ENCODE peak calls at places on chromosomes 11 and 22, in nine cellular contexts. One of them, this sample, is unnamed.

GRCh38 chr11:1230121-1230455 is 7.2 kb downstream of the MUC5B start:
- DNase-seq in NCI-H187 treated with DMSO at 0.1 percent for 48 hours: no peak
- DNase-seq in SK-MEL-5: no peak
- DNase-seq in activated CD4-positive, CD25-positive, alpha-beta regulatory T cell treated with anti-CD3 and anti-CD28 coated beads, Interleukin-2, amount 50 U/mL, for 72 hours: no peak
- DNase-seq in NCI-H460: no peak
- DNase-seq in heart right ventricle: no peak
- DNase-seq in progenitor cell of endocrine pancreas: no peak
- DNase-seq in stimulated activated CD8-positive, alpha-beta memory T cell treated with anti-CD3 and anti-CD28 coated beads, Interleukin-12 subunit alpha, Interleukin-12 subunit beta, amount 100 ng/mL, for 1 hour: no peak
- DNase-seq in mesendoderm: no peak
- DNase-seq in this sample: no peak

GRCh38 chr11:100964400-100964799 is 165.2 kb downstream of the PGR start:
- DNase-seq in NCI-H187 treated with DMSO at 0.1 percent for 48 hours: no peak
- DNase-seq in SK-MEL-5: no peak
- DNase-seq in activated CD4-positive, CD25-positive, alpha-beta regulatory T cell treated with anti-CD3 and anti-CD28 coated beads, Interleukin-2, amount 50 U/mL, for 72 hours: no peak
- DNase-seq in NCI-H460: no peak
- DNase-seq in heart right ventricle: no peak
- DNase-seq in progenitor cell of endocrine pancreas: no peak
- DNase-seq in stimulated activated CD8-positive, alpha-beta memory T cell treated with anti-CD3 and anti-CD28 coated beads, Interleukin-12 subunit alpha, Interleukin-12 subunit beta, amount 100 ng/mL, for 1 hour: no peak
- DNase-seq in mesendoderm: no peak
- DNase-seq in this sample: no peak

GRCh38 chr22:25745341-25746011 is 3.5 kb downstream of the MYO18B start:
- DNase-seq in NCI-H187 treated with DMSO at 0.1 percent for 48 hours: no peak
- DNase-seq in SK-MEL-5: no peak
- DNase-seq in activated CD4-positive, CD25-positive, alpha-beta regulatory T cell treated with anti-CD3 and anti-CD28 coated beads, Interleukin-2, amount 50 U/mL, for 72 hours: no peak
- DNase-seq in NCI-H460: no peak
- DNase-seq in heart right ventricle: no peak
- DNase-seq in progenitor cell of endocrine pancreas: no peak
- DNase-seq in stimulated activated CD8-positive, alpha-beta memory T cell treated with anti-CD3 and anti-CD28 coated beads, Interleukin-12 subunit alpha, Interleukin-12 subunit beta, amount 100 ng/mL, for 1 hour: no peak
- DNase-seq in mesendoderm: no peak
- DNase-seq in this sample: no peak

GRCh38 chr11:130359419-130359818 is 44.7 kb upstream of the ZBTB44 start:
- DNase-seq in NCI-H187 treated with DMSO at 0.1 percent for 48 hours: no peak
- DNase-seq in SK-MEL-5: no peak
- DNase-seq in activated CD4-positive, CD25-positive, alpha-beta regulatory T cell treated with anti-CD3 and anti-CD28 coated beads, Interleukin-2, amount 50 U/mL, for 72 hours: no peak
- DNase-seq in NCI-H460: no peak
- DNase-seq in heart right ventricle: no peak
- DNase-seq in progenitor cell of endocrine pancreas: no peak
- DNase-seq in stimulated activated CD8-positive, alpha-beta memory T cell treated with anti-CD3 and anti-CD28 coated beads, Interleukin-12 subunit alpha, Interleukin-12 subunit beta, amount 100 ng/mL, for 1 hour: no peak
- DNase-seq in mesendoderm: no peak
- DNase-seq in this sample: no peak

GRCh38 chr11:34599406-34599901 is 21.4 kb upstream of the EHF start:
- DNase-seq in NCI-H187 treated with DMSO at 0.1 percent for 48 hours: no peak
- DNase-seq in SK-MEL-5: peak
- DNase-seq in activated CD4-positive, CD25-positive, alpha-beta regulatory T cell treated with anti-CD3 and anti-CD28 coated beads, Interleukin-2, amount 50 U/mL, for 72 hours: no peak
- DNase-seq in NCI-H460: no peak
- DNase-seq in heart right ventricle: no peak
- DNase-seq in progenitor cell of endocrine pancreas: no peak
- DNase-seq in stimulated activated CD8-positive, alpha-beta memory T cell treated with anti-CD3 and anti-CD28 coated beads, Interleukin-12 subunit alpha, Interleukin-12 subunit beta, amount 100 ng/mL, for 1 hour: no peak
- DNase-seq in mesendoderm: no peak
- DNase-seq in this sample: no peak

GRCh38 chr11:132052904-132053303 is 682.5 kb downstream of the NTM start:
- DNase-seq in NCI-H187 treated with DMSO at 0.1 percent for 48 hours: no peak
- DNase-seq in SK-MEL-5: no peak
- DNase-seq in activated CD4-positive, CD25-positive, alpha-beta regulatory T cell treated with anti-CD3 and anti-CD28 coated beads, Interleukin-2, amount 50 U/mL, for 72 hours: no peak
- DNase-seq in NCI-H460: no peak
- DNase-seq in heart right ventricle: no peak
- DNase-seq in progenitor cell of endocrine pancreas: no peak
- DNase-seq in stimulated activated CD8-positive, alpha-beta memory T cell treated with anti-CD3 and anti-CD28 coated beads, Interleukin-12 subunit alpha, Interleukin-12 subunit beta, amount 100 ng/mL, for 1 hour: no peak
- DNase-seq in mesendoderm: no peak
- DNase-seq in this sample: no peak

GRCh38 chr11:28089378-28089777 is 18.6 kb downstream of the KIF18A start:
- DNase-seq in NCI-H187 treated with DMSO at 0.1 percent for 48 hours: no peak
- DNase-seq in SK-MEL-5: peak
- DNase-seq in activated CD4-positive, CD25-positive, alpha-beta regulatory T cell treated with anti-CD3 and anti-CD28 coated beads, Interleukin-2, amount 50 U/mL, for 72 hours: no peak
- DNase-seq in NCI-H460: no peak
- DNase-seq in heart right ventricle: no peak
- DNase-seq in progenitor cell of endocrine pancreas: no peak
- DNase-seq in stimulated activated CD8-positive, alpha-beta memory T cell treated with anti-CD3 and anti-CD28 coated beads, Interleukin-12 subunit alpha, Interleukin-12 subunit beta, amount 100 ng/mL, for 1 hour: no peak
- DNase-seq in mesendoderm: no peak
- DNase-seq in this sample: no peak

GRCh38 chr11:128892866-128893565 is 1.9 kb downstream of the KCNJ5 start:
- DNase-seq in NCI-H187 treated with DMSO at 0.1 percent for 48 hours: no peak
- DNase-seq in SK-MEL-5: no peak
- DNase-seq in activated CD4-positive, CD25-positive, alpha-beta regulatory T cell treated with anti-CD3 and anti-CD28 coated beads, Interleukin-2, amount 50 U/mL, for 72 hours: no peak
- DNase-seq in NCI-H460: no peak
- DNase-seq in heart right ventricle: no peak
- DNase-seq in progenitor cell of endocrine pancreas: no peak
- DNase-seq in stimulated activated CD8-positive, alpha-beta memory T cell treated with anti-CD3 and anti-CD28 coated beads, Interleukin-12 subunit alpha, Interleukin-12 subunit beta, amount 100 ng/mL, for 1 hour: no peak
- DNase-seq in mesendoderm: peak
- DNase-seq in this sample: no peak

GRCh38 chr11:59172345-59173079 is 580 bp downstream of the DTX4 start:
- DNase-seq in NCI-H187 treated with DMSO at 0.1 percent for 48 hours: no peak
- DNase-seq in SK-MEL-5: no peak
- DNase-seq in activated CD4-positive, CD25-positive, alpha-beta regulatory T cell treated with anti-CD3 and anti-CD28 coated beads, Interleukin-2, amount 50 U/mL, for 72 hours: peak
- DNase-seq in NCI-H460: no peak
- DNase-seq in heart right ventricle: peak
- DNase-seq in progenitor cell of endocrine pancreas: peak
- DNase-seq in stimulated activated CD8-positive, alpha-beta memory T cell treated with anti-CD3 and anti-CD28 coated beads, Interleukin-12 subunit alpha, Interleukin-12 subunit beta, amount 100 ng/mL, for 1 hour: no peak
- DNase-seq in mesendoderm: peak
- DNase-seq in this sample: peak

GRCh38 chr11:82046778-82047177 is 686.9 kb downstream of the FAM181B start:
- DNase-seq in NCI-H187 treated with DMSO at 0.1 percent for 48 hours: no peak
- DNase-seq in SK-MEL-5: no peak
- DNase-seq in activated CD4-positive, CD25-positive, alpha-beta regulatory T cell treated with anti-CD3 and anti-CD28 coated beads, Interleukin-2, amount 50 U/mL, for 72 hours: no peak
- DNase-seq in NCI-H460: no peak
- DNase-seq in heart right ventricle: no peak
- DNase-seq in progenitor cell of endocrine pancreas: no peak
- DNase-seq in stimulated activated CD8-positive, alpha-beta memory T cell treated with anti-CD3 and anti-CD28 coated beads, Interleukin-12 subunit alpha, Interleukin-12 subunit beta, amount 100 ng/mL, for 1 hour: no peak
- DNase-seq in mesendoderm: no peak
- DNase-seq in this sample: no peak

GRCh38 chr22:23058481-23059336 is 11.6 kb upstream of the GNAZ start:
- DNase-seq in NCI-H187 treated with DMSO at 0.1 percent for 48 hours: no peak
- DNase-seq in SK-MEL-5: no peak
- DNase-seq in activated CD4-positive, CD25-positive, alpha-beta regulatory T cell treated with anti-CD3 and anti-CD28 coated beads, Interleukin-2, amount 50 U/mL, for 72 hours: peak
- DNase-seq in NCI-H460: no peak
- DNase-seq in heart right ventricle: no peak
- DNase-seq in progenitor cell of endocrine pancreas: no peak
- DNase-seq in stimulated activated CD8-positive, alpha-beta memory T cell treated with anti-CD3 and anti-CD28 coated beads, Interleukin-12 subunit alpha, Interleukin-12 subunit beta, amount 100 ng/mL, for 1 hour: no peak
- DNase-seq in mesendoderm: no peak
- DNase-seq in this sample: no peak

GRCh38 chr11:101034076-101034475 is 95.5 kb downstream of the PGR start:
- DNase-seq in NCI-H187 treated with DMSO at 0.1 percent for 48 hours: no peak
- DNase-seq in SK-MEL-5: no peak
- DNase-seq in activated CD4-positive, CD25-positive, alpha-beta regulatory T cell treated with anti-CD3 and anti-CD28 coated beads, Interleukin-2, amount 50 U/mL, for 72 hours: no peak
- DNase-seq in NCI-H460: no peak
- DNase-seq in heart right ventricle: peak
- DNase-seq in progenitor cell of endocrine pancreas: no peak
- DNase-seq in stimulated activated CD8-positive, alpha-beta memory T cell treated with anti-CD3 and anti-CD28 coated beads, Interleukin-12 subunit alpha, Interleukin-12 subunit beta, amount 100 ng/mL, for 1 hour: no peak
- DNase-seq in mesendoderm: no peak
- DNase-seq in this sample: no peak

GRCh38 chr22:46336119-46337078 is 885 bp downstream of the TRMU start:
- DNase-seq in NCI-H187 treated with DMSO at 0.1 percent for 48 hours: no peak
- DNase-seq in SK-MEL-5: no peak
- DNase-seq in activated CD4-positive, CD25-positive, alpha-beta regulatory T cell treated with anti-CD3 and anti-CD28 coated beads, Interleukin-2, amount 50 U/mL, for 72 hours: no peak
- DNase-seq in NCI-H460: no peak
- DNase-seq in heart right ventricle: peak
- DNase-seq in progenitor cell of endocrine pancreas: peak
- DNase-seq in stimulated activated CD8-positive, alpha-beta memory T cell treated with anti-CD3 and anti-CD28 coated beads, Interleukin-12 subunit alpha, Interleukin-12 subunit beta, amount 100 ng/mL, for 1 hour: no peak
- DNase-seq in mesendoderm: peak
- DNase-seq in this sample: peak

GRCh38 chr22:41780714-41781507 is 19.6 kb upstream of the CCDC134 start:
- DNase-seq in NCI-H187 treated with DMSO at 0.1 percent for 48 hours: no peak
- DNase-seq in SK-MEL-5: no peak
- DNase-seq in activated CD4-positive, CD25-positive, alpha-beta regulatory T cell treated with anti-CD3 and anti-CD28 coated beads, Interleukin-2, amount 50 U/mL, for 72 hours: peak
- DNase-seq in NCI-H460: peak
- DNase-seq in heart right ventricle: peak
- DNase-seq in progenitor cell of endocrine pancreas: no peak
- DNase-seq in stimulated activated CD8-positive, alpha-beta memory T cell treated with anti-CD3 and anti-CD28 coated beads, Interleukin-12 subunit alpha, Interleukin-12 subunit beta, amount 100 ng/mL, for 1 hour: peak
- DNase-seq in mesendoderm: peak
- DNase-seq in this sample: no peak

GRCh38 chr22:50399751-50400331 is 56.7 kb downstream of the PPP6R2 start:
- DNase-seq in NCI-H187 treated with DMSO at 0.1 percent for 48 hours: no peak
- DNase-seq in SK-MEL-5: peak
- DNase-seq in activated CD4-positive, CD25-positive, alpha-beta regulatory T cell treated with anti-CD3 and anti-CD28 coated beads, Interleukin-2, amount 50 U/mL, for 72 hours: no peak
- DNase-seq in NCI-H460: peak
- DNase-seq in heart right ventricle: peak
- DNase-seq in progenitor cell of endocrine pancreas: no peak
- DNase-seq in stimulated activated CD8-positive, alpha-beta memory T cell treated with anti-CD3 and anti-CD28 coated beads, Interleukin-12 subunit alpha, Interleukin-12 subunit beta, amount 100 ng/mL, for 1 hour: no peak
- DNase-seq in mesendoderm: peak
- DNase-seq in this sample: peak

GRCh38 chr11:35138949-35139881 is at the start of gene CD44:
- DNase-seq in NCI-H187 treated with DMSO at 0.1 percent for 48 hours: no peak
- DNase-seq in SK-MEL-5: peak
- DNase-seq in activated CD4-positive, CD25-positive, alpha-beta regulatory T cell treated with anti-CD3 and anti-CD28 coated beads, Interleukin-2, amount 50 U/mL, for 72 hours: peak
- DNase-seq in NCI-H460: peak
- DNase-seq in heart right ventricle: peak
- DNase-seq in progenitor cell of endocrine pancreas: peak
- DNase-seq in stimulated activated CD8-positive, alpha-beta memory T cell treated with anti-CD3 and anti-CD28 coated beads, Interleukin-12 subunit alpha, Interleukin-12 subunit beta, amount 100 ng/mL, for 1 hour: peak
- DNase-seq in mesendoderm: peak
- DNase-seq in this sample: peak

GRCh38 chr11:118914178-118914918 is 11.4 kb downstream of the BCL9L start:
- DNase-seq in NCI-H187 treated with DMSO at 0.1 percent for 48 hours: no peak
- DNase-seq in SK-MEL-5: peak
- DNase-seq in activated CD4-positive, CD25-positive, alpha-beta regulatory T cell treated with anti-CD3 and anti-CD28 coated beads, Interleukin-2, amount 50 U/mL, for 72 hours: peak
- DNase-seq in NCI-H460: no peak
- DNase-seq in heart right ventricle: no peak
- DNase-seq in progenitor cell of endocrine pancreas: no peak
- DNase-seq in stimulated activated CD8-positive, alpha-beta memory T cell treated with anti-CD3 and anti-CD28 coated beads, Interleukin-12 subunit alpha, Interleukin-12 subunit beta, amount 100 ng/mL, for 1 hour: peak
- DNase-seq in mesendoderm: peak
- DNase-seq in this sample: no peak

GRCh38 chr22:48175721-48176120 is 1413.3 kb downstream of the TBC1D22A start:
- DNase-seq in NCI-H187 treated with DMSO at 0.1 percent for 48 hours: no peak
- DNase-seq in SK-MEL-5: no peak
- DNase-seq in activated CD4-positive, CD25-positive, alpha-beta regulatory T cell treated with anti-CD3 and anti-CD28 coated beads, Interleukin-2, amount 50 U/mL, for 72 hours: no peak
- DNase-seq in NCI-H460: no peak
- DNase-seq in heart right ventricle: no peak
- DNase-seq in progenitor cell of endocrine pancreas: no peak
- DNase-seq in stimulated activated CD8-positive, alpha-beta memory T cell treated with anti-CD3 and anti-CD28 coated beads, Interleukin-12 subunit alpha, Interleukin-12 subunit beta, amount 100 ng/mL, for 1 hour: no peak
- DNase-seq in mesendoderm: no peak
- DNase-seq in this sample: no peak

GRCh38 chr11:36775157-36775556 is 177.1 kb upstream of the RAG2 start:
- DNase-seq in NCI-H187 treated with DMSO at 0.1 percent for 48 hours: no peak
- DNase-seq in SK-MEL-5: no peak
- DNase-seq in activated CD4-positive, CD25-positive, alpha-beta regulatory T cell treated with anti-CD3 and anti-CD28 coated beads, Interleukin-2, amount 50 U/mL, for 72 hours: no peak
- DNase-seq in NCI-H460: no peak
- DNase-seq in heart right ventricle: no peak
- DNase-seq in progenitor cell of endocrine pancreas: no peak
- DNase-seq in stimulated activated CD8-positive, alpha-beta memory T cell treated with anti-CD3 and anti-CD28 coated beads, Interleukin-12 subunit alpha, Interleukin-12 subunit beta, amount 100 ng/mL, for 1 hour: no peak
- DNase-seq in mesendoderm: peak
- DNase-seq in this sample: no peak

GRCh38 chr11:41058138-41058537 is 401.3 kb downstream of the LRRC4C start:
- DNase-seq in NCI-H187 treated with DMSO at 0.1 percent for 48 hours: no peak
- DNase-seq in SK-MEL-5: no peak
- DNase-seq in activated CD4-positive, CD25-positive, alpha-beta regulatory T cell treated with anti-CD3 and anti-CD28 coated beads, Interleukin-2, amount 50 U/mL, for 72 hours: no peak
- DNase-seq in NCI-H460: no peak
- DNase-seq in heart right ventricle: no peak
- DNase-seq in progenitor cell of endocrine pancreas: no peak
- DNase-seq in stimulated activated CD8-positive, alpha-beta memory T cell treated with anti-CD3 and anti-CD28 coated beads, Interleukin-12 subunit alpha, Interleukin-12 subunit beta, amount 100 ng/mL, for 1 hour: no peak
- DNase-seq in mesendoderm: no peak
- DNase-seq in this sample: no peak

GRCh38 chr11:15826826-15827225 is 529.5 kb downstream of the SOX6 start:
- DNase-seq in NCI-H187 treated with DMSO at 0.1 percent for 48 hours: no peak
- DNase-seq in SK-MEL-5: peak
- DNase-seq in activated CD4-positive, CD25-positive, alpha-beta regulatory T cell treated with anti-CD3 and anti-CD28 coated beads, Interleukin-2, amount 50 U/mL, for 72 hours: no peak
- DNase-seq in NCI-H460: peak
- DNase-seq in heart right ventricle: peak
- DNase-seq in progenitor cell of endocrine pancreas: peak
- DNase-seq in stimulated activated CD8-positive, alpha-beta memory T cell treated with anti-CD3 and anti-CD28 coated beads, Interleukin-12 subunit alpha, Interleukin-12 subunit beta, amount 100 ng/mL, for 1 hour: no peak
- DNase-seq in mesendoderm: peak
- DNase-seq in this sample: peak

GRCh38 chr11:18696638-18697225 is 1.8 kb upstream of the TMEM86A start:
- DNase-seq in NCI-H187 treated with DMSO at 0.1 percent for 48 hours: no peak
- DNase-seq in SK-MEL-5: no peak
- DNase-seq in activated CD4-positive, CD25-positive, alpha-beta regulatory T cell treated with anti-CD3 and anti-CD28 coated beads, Interleukin-2, amount 50 U/mL, for 72 hours: no peak
- DNase-seq in NCI-H460: no peak
- DNase-seq in heart right ventricle: no peak
- DNase-seq in progenitor cell of endocrine pancreas: no peak
- DNase-seq in stimulated activated CD8-positive, alpha-beta memory T cell treated with anti-CD3 and anti-CD28 coated beads, Interleukin-12 subunit alpha, Interleukin-12 subunit beta, amount 100 ng/mL, for 1 hour: no peak
- DNase-seq in mesendoderm: no peak
- DNase-seq in this sample: no peak

GRCh38 chr11:61904539-61905048 is 12.8 kb downstream of the RAB3IL1 start:
- DNase-seq in NCI-H187 treated with DMSO at 0.1 percent for 48 hours: no peak
- DNase-seq in SK-MEL-5: no peak
- DNase-seq in activated CD4-positive, CD25-positive, alpha-beta regulatory T cell treated with anti-CD3 and anti-CD28 coated beads, Interleukin-2, amount 50 U/mL, for 72 hours: no peak
- DNase-seq in NCI-H460: no peak
- DNase-seq in heart right ventricle: no peak
- DNase-seq in progenitor cell of endocrine pancreas: no peak
- DNase-seq in stimulated activated CD8-positive, alpha-beta memory T cell treated with anti-CD3 and anti-CD28 coated beads, Interleukin-12 subunit alpha, Interleukin-12 subunit beta, amount 100 ng/mL, for 1 hour: no peak
- DNase-seq in mesendoderm: peak
- DNase-seq in this sample: no peak

GRCh38 chr11:2933376-2934056 is 4.3 kb upstream of the PHLDA2 start:
- DNase-seq in NCI-H187 treated with DMSO at 0.1 percent for 48 hours: no peak
- DNase-seq in SK-MEL-5: peak
- DNase-seq in activated CD4-positive, CD25-positive, alpha-beta regulatory T cell treated with anti-CD3 and anti-CD28 coated beads, Interleukin-2, amount 50 U/mL, for 72 hours: peak
- DNase-seq in NCI-H460: peak
- DNase-seq in heart right ventricle: peak
- DNase-seq in progenitor cell of endocrine pancreas: no peak
- DNase-seq in stimulated activated CD8-positive, alpha-beta memory T cell treated with anti-CD3 and anti-CD28 coated beads, Interleukin-12 subunit alpha, Interleukin-12 subunit beta, amount 100 ng/mL, for 1 hour: no peak
- DNase-seq in mesendoderm: peak
- DNase-seq in this sample: peak

GRCh38 chr22:30185129-30185528 is 61.4 kb downstream of the LIF start:
- DNase-seq in NCI-H187 treated with DMSO at 0.1 percent for 48 hours: no peak
- DNase-seq in SK-MEL-5: no peak
- DNase-seq in activated CD4-positive, CD25-positive, alpha-beta regulatory T cell treated with anti-CD3 and anti-CD28 coated beads, Interleukin-2, amount 50 U/mL, for 72 hours: no peak
- DNase-seq in NCI-H460: no peak
- DNase-seq in heart right ventricle: no peak
- DNase-seq in progenitor cell of endocrine pancreas: no peak
- DNase-seq in stimulated activated CD8-positive, alpha-beta memory T cell treated with anti-CD3 and anti-CD28 coated beads, Interleukin-12 subunit alpha, Interleukin-12 subunit beta, amount 100 ng/mL, for 1 hour: no peak
- DNase-seq in mesendoderm: no peak
- DNase-seq in this sample: no peak

GRCh38 chr22:32880906-32881596 is 79.5 kb downstream of the TIMP3 start:
- DNase-seq in NCI-H187 treated with DMSO at 0.1 percent for 48 hours: no peak
- DNase-seq in SK-MEL-5: no peak
- DNase-seq in activated CD4-positive, CD25-positive, alpha-beta regulatory T cell treated with anti-CD3 and anti-CD28 coated beads, Interleukin-2, amount 50 U/mL, for 72 hours: no peak
- DNase-seq in NCI-H460: no peak
- DNase-seq in heart right ventricle: peak
- DNase-seq in progenitor cell of endocrine pancreas: no peak
- DNase-seq in stimulated activated CD8-positive, alpha-beta memory T cell treated with anti-CD3 and anti-CD28 coated beads, Interleukin-12 subunit alpha, Interleukin-12 subunit beta, amount 100 ng/mL, for 1 hour: no peak
- DNase-seq in mesendoderm: peak
- DNase-seq in this sample: peak

GRCh38 chr22:43408009-43408408 is 3.8 kb upstream of the MPPED1 start:
- DNase-seq in NCI-H187 treated with DMSO at 0.1 percent for 48 hours: no peak
- DNase-seq in SK-MEL-5: no peak
- DNase-seq in activated CD4-positive, CD25-positive, alpha-beta regulatory T cell treated with anti-CD3 and anti-CD28 coated beads, Interleukin-2, amount 50 U/mL, for 72 hours: no peak
- DNase-seq in NCI-H460: no peak
- DNase-seq in heart right ventricle: no peak
- DNase-seq in progenitor cell of endocrine pancreas: no peak
- DNase-seq in stimulated activated CD8-positive, alpha-beta memory T cell treated with anti-CD3 and anti-CD28 coated beads, Interleukin-12 subunit alpha, Interleukin-12 subunit beta, amount 100 ng/mL, for 1 hour: no peak
- DNase-seq in mesendoderm: no peak
- DNase-seq in this sample: no peak

GRCh38 chr11:18100926-18101656 is 4.8 kb downstream of the SAAL1 start:
- DNase-seq in NCI-H187 treated with DMSO at 0.1 percent for 48 hours: no peak
- DNase-seq in SK-MEL-5: no peak
- DNase-seq in activated CD4-positive, CD25-positive, alpha-beta regulatory T cell treated with anti-CD3 and anti-CD28 coated beads, Interleukin-2, amount 50 U/mL, for 72 hours: no peak
- DNase-seq in NCI-H460: no peak
- DNase-seq in heart right ventricle: no peak
- DNase-seq in progenitor cell of endocrine pancreas: no peak
- DNase-seq in stimulated activated CD8-positive, alpha-beta memory T cell treated with anti-CD3 and anti-CD28 coated beads, Interleukin-12 subunit alpha, Interleukin-12 subunit beta, amount 100 ng/mL, for 1 hour: no peak
- DNase-seq in mesendoderm: peak
- DNase-seq in this sample: no peak

GRCh38 chr11:17703951-17704350 is 15.4 kb upstream of the MYOD1 start:
- DNase-seq in NCI-H187 treated with DMSO at 0.1 percent for 48 hours: no peak
- DNase-seq in SK-MEL-5: peak
- DNase-seq in activated CD4-positive, CD25-positive, alpha-beta regulatory T cell treated with anti-CD3 and anti-CD28 coated beads, Interleukin-2, amount 50 U/mL, for 72 hours: no peak
- DNase-seq in NCI-H460: no peak
- DNase-seq in heart right ventricle: no peak
- DNase-seq in progenitor cell of endocrine pancreas: no peak
- DNase-seq in stimulated activated CD8-positive, alpha-beta memory T cell treated with anti-CD3 and anti-CD28 coated beads, Interleukin-12 subunit alpha, Interleukin-12 subunit beta, amount 100 ng/mL, for 1 hour: no peak
- DNase-seq in mesendoderm: peak
- DNase-seq in this sample: no peak

GRCh38 chr11:92457250-92457649 is 232.6 kb downstream of the FAT3 start:
- DNase-seq in NCI-H187 treated with DMSO at 0.1 percent for 48 hours: no peak
- DNase-seq in SK-MEL-5: no peak
- DNase-seq in activated CD4-positive, CD25-positive, alpha-beta regulatory T cell treated with anti-CD3 and anti-CD28 coated beads, Interleukin-2, amount 50 U/mL, for 72 hours: no peak
- DNase-seq in NCI-H460: no peak
- DNase-seq in heart right ventricle: no peak
- DNase-seq in progenitor cell of endocrine pancreas: no peak
- DNase-seq in stimulated activated CD8-positive, alpha-beta memory T cell treated with anti-CD3 and anti-CD28 coated beads, Interleukin-12 subunit alpha, Interleukin-12 subunit beta, amount 100 ng/mL, for 1 hour: no peak
- DNase-seq in mesendoderm: no peak
- DNase-seq in this sample: no peak